ENCODE peak calls at places on chromosomes 1 and 21, in five cellular contexts. One of them, this sample, is unnamed.
A peak's percentile ranks its signal among the peaks of the same experiment; 100 is the strongest.

GRCh38 chr1:74197255-74197654 is 721 bp downstream of the LRRIQ3 start:
- DNase-seq in stomach: no peak
- DNase-seq in heart left ventricle: no peak
- DNase-seq in SK-N-SH: no peak
- DNase-seq in ovary: no peak
- DNase-seq in this sample: no peak

GRCh38 chr1:199243423-199244061 is 604.7 kb downstream of the PTPRC start:
- DNase-seq in SK-N-SH: peak; percentile 32
- DNase-seq in heart left ventricle: peak; percentile 55
- DNase-seq in stomach: peak; percentile 61
- DNase-seq in ovary: no peak
- DNase-seq in this sample: peak; percentile 69

GRCh38 chr1:3384407-3384806 is 70.1 kb upstream of the ARHGEF16 start:
- DNase-seq in heart left ventricle: no peak
- DNase-seq in stomach: no peak
- DNase-seq in ovary: no peak
- DNase-seq in SK-N-SH: no peak
- DNase-seq in this sample: no peak

GRCh38 chr21:31873696-31874599 is 1.1 kb downstream of the HUNK start:
- DNase-seq in SK-N-SH: peak; percentile 91
- DNase-seq in stomach: peak; percentile 51
- DNase-seq in ovary: no peak
- DNase-seq in heart left ventricle: peak; percentile 36
- DNase-seq in this sample: peak; percentile 83

GRCh38 chr1:116844775-116845174 is 64.9 kb upstream of the PTGFRN start:
- DNase-seq in stomach: no peak
- DNase-seq in ovary: no peak
- DNase-seq in heart left ventricle: no peak
- DNase-seq in SK-N-SH: no peak
- DNase-seq in this sample: no peak

GRCh38 chr1:46188295-46189030 is 9.8 kb downstream of the POMGNT1 start:
- DNase-seq in ovary: no peak
- DNase-seq in stomach: peak; percentile 61
- DNase-seq in heart left ventricle: no peak
- DNase-seq in SK-N-SH: no peak
- DNase-seq in this sample: no peak

GRCh38 chr1:216095400-216095799 is 327.8 kb downstream of the USH2A start:
- DNase-seq in SK-N-SH: no peak
- DNase-seq in heart left ventricle: no peak
- DNase-seq in ovary: no peak
- DNase-seq in stomach: no peak
- DNase-seq in this sample: no peak

GRCh38 chr1:156064615-156065014 is 3.7 kb downstream of the RAB25 start:
- DNase-seq in stomach: no peak
- DNase-seq in heart left ventricle: no peak
- DNase-seq in SK-N-SH: no peak
- DNase-seq in ovary: no peak
- DNase-seq in this sample: no peak

GRCh38 chr1:192602757-192603156 is 27.2 kb downstream of the RGS1 start:
- DNase-seq in ovary: no peak
- DNase-seq in heart left ventricle: no peak
- DNase-seq in SK-N-SH: no peak
- DNase-seq in stomach: no peak
- DNase-seq in this sample: no peak

GRCh38 chr21:43333301-43334062 is 93.4 kb downstream of the SIK1 start:
- DNase-seq in SK-N-SH: no peak
- DNase-seq in ovary: peak; percentile 49
- DNase-seq in heart left ventricle: peak; percentile 74
- DNase-seq in stomach: peak; percentile 64
- DNase-seq in this sample: peak; percentile 12

GRCh38 chr1:208132287-208132882 is 111.8 kb downstream of the PLXNA2 start:
- DNase-seq in heart left ventricle: peak; percentile 78
- DNase-seq in stomach: peak; percentile 91
- DNase-seq in SK-N-SH: peak; percentile 72
- DNase-seq in ovary: peak; percentile 62
- DNase-seq in this sample: peak; percentile 89

GRCh38 chr1:22140681-22141080 is 2.2 kb downstream of the WNT4 start:
- DNase-seq in heart left ventricle: no peak
- DNase-seq in SK-N-SH: no peak
- DNase-seq in ovary: peak; percentile 13
- DNase-seq in stomach: no peak
- DNase-seq in this sample: no peak

GRCh38 chr1:64038965-64039926 is 164.2 kb upstream of the UBE2U start:
- DNase-seq in SK-N-SH: peak; percentile 61
- DNase-seq in ovary: no peak
- DNase-seq in heart left ventricle: peak; percentile 37
- DNase-seq in stomach: peak; percentile 36
- DNase-seq in this sample: no peak

GRCh38 chr1:111139234-111139955 is 498 bp downstream of the DRAM2 start:
- DNase-seq in heart left ventricle: no peak
- DNase-seq in ovary: no peak
- DNase-seq in SK-N-SH: peak; percentile 66
- DNase-seq in stomach: peak; percentile 30
- DNase-seq in this sample: peak; percentile 53

GRCh38 chr1:204093421-204093717 is 20.5 kb downstream of the SOX13 start:
- DNase-seq in SK-N-SH: peak; percentile 66
- DNase-seq in ovary: no peak
- DNase-seq in heart left ventricle: no peak
- DNase-seq in stomach: peak; percentile 46
- DNase-seq in this sample: no peak

GRCh38 chr1:118940957-118941356 is 47.2 kb downstream of the TBX15 start:
- DNase-seq in stomach: no peak
- DNase-seq in heart left ventricle: no peak
- DNase-seq in SK-N-SH: no peak
- DNase-seq in ovary: no peak
- DNase-seq in this sample: no peak

GRCh38 chr1:223045164-223045957 is 97.7 kb downstream of the TLR5 start:
- DNase-seq in stomach: no peak
- DNase-seq in SK-N-SH: no peak
- DNase-seq in ovary: no peak
- DNase-seq in heart left ventricle: no peak
- DNase-seq in this sample: no peak

GRCh38 chr1:30969903-30970302 is 61.3 kb upstream of the SDC3 start:
- DNase-seq in ovary: no peak
- DNase-seq in heart left ventricle: no peak
- DNase-seq in SK-N-SH: no peak
- DNase-seq in stomach: no peak
- DNase-seq in this sample: no peak

GRCh38 chr1:160325252-160325651 is 17.8 kb downstream of the COPA start:
- DNase-seq in ovary: no peak
- DNase-seq in SK-N-SH: no peak
- DNase-seq in heart left ventricle: no peak
- DNase-seq in stomach: no peak
- DNase-seq in this sample: no peak

GRCh38 chr1:36142121-36142520 is 7.2 kb downstream of the TRAPPC3 start:
- DNase-seq in ovary: no peak
- DNase-seq in SK-N-SH: no peak
- DNase-seq in heart left ventricle: no peak
- DNase-seq in stomach: no peak
- DNase-seq in this sample: no peak

GRCh38 chr1:202615501-202616354 is 94.5 kb downstream of the SYT2 start:
- DNase-seq in SK-N-SH: peak; percentile 34
- DNase-seq in heart left ventricle: peak; percentile 55
- DNase-seq in ovary: no peak
- DNase-seq in stomach: no peak
- DNase-seq in this sample: no peak

GRCh38 chr1:225835752-225836151 is 25.8 kb downstream of the EPHX1 start:
- DNase-seq in ovary: peak; percentile 84
- DNase-seq in heart left ventricle: peak; percentile 69
- DNase-seq in SK-N-SH: no peak
- DNase-seq in stomach: peak; percentile 72
- DNase-seq in this sample: no peak

GRCh38 chr1:45033356-45033755 is 21.3 kb downstream of the UROD start:
- DNase-seq in ovary: no peak
- DNase-seq in SK-N-SH: no peak
- DNase-seq in stomach: no peak
- DNase-seq in heart left ventricle: no peak
- DNase-seq in this sample: no peak

DNA sequence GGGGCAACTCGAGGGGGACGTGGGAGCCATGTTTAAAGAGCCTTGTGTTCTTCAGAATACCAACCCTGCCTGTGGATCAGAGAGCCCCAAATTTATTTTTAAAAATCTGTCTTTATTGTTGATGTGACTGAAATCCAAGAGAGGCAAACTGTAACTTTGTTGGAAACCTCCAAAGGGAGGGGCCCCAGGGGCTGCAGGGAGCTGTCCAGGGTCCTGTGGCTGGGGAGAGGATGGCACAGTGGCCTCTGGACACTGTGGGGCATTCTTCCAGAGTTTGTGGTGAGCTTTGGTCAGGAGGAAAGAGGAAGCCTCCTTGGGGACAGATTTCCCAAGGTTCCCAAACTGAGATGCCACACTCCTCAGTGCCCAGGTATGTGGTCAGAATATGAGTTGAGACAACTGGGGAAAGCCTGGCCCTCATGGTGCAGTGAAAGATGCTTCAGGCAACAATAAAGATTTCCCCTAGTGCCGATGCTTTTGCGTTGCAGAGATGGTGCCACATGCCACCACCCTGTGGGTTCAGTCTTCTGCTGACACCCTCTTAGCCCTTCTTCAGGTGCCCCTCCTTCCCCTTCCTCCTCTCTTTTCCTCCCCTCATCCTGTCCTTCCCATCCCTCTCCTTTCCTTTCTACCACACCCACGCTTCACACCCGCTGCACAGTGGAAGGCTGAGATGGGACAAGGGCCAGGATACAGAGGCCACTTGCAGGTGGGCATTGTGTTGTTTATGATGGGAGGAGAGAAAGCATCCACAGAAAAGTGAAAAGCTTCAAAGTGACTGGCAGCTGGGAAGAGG is 122.1 kb downstream of the UCK2 start:
- DNase-seq in SK-N-SH: no peak
- DNase-seq in heart left ventricle: no peak
- DNase-seq in ovary: no peak
- DNase-seq in stomach: no peak
- DNase-seq in this sample: no peak
- TF ChIP-seq CTCF in SK-N-SH: no peak
- TF ChIP-seq CTCF in heart left ventricle: no peak
- TF ChIP-seq CTCF in ovary: no peak
- TF ChIP-seq CTCF in stomach: no peak
- TF ChIP-seq CTCF in this sample: no peak

GRCh38 chr1:32249831-32250525 is 1.1 kb upstream of the LCK start:
- DNase-seq in SK-N-SH: no peak
- DNase-seq in stomach: peak; percentile 52
- DNase-seq in ovary: peak; percentile 34
- DNase-seq in heart left ventricle: peak; percentile 78
- DNase-seq in this sample: no peak

GRCh38 chr1:32247452-32247851 is 430 bp downstream of the FAM167B start:
- DNase-seq in stomach: no peak
- DNase-seq in SK-N-SH: no peak
- DNase-seq in heart left ventricle: no peak
- DNase-seq in ovary: peak; percentile 31
- DNase-seq in this sample: no peak

GRCh38 chr1:32247983-32248889 is 1.2 kb downstream of the FAM167B start:
- DNase-seq in ovary: peak; percentile 82
- DNase-seq in SK-N-SH: peak; percentile 91
- DNase-seq in stomach: peak; percentile 92
- DNase-seq in heart left ventricle: peak; percentile 88
- DNase-seq in this sample: peak; percentile 90

GRCh38 chr1:32250893-32251716 is at the start of gene LCK:
- DNase-seq in heart left ventricle: no peak
- DNase-seq in SK-N-SH: no peak
- DNase-seq in ovary: no peak
- DNase-seq in stomach: no peak
- DNase-seq in this sample: peak; percentile 26

DNA sequence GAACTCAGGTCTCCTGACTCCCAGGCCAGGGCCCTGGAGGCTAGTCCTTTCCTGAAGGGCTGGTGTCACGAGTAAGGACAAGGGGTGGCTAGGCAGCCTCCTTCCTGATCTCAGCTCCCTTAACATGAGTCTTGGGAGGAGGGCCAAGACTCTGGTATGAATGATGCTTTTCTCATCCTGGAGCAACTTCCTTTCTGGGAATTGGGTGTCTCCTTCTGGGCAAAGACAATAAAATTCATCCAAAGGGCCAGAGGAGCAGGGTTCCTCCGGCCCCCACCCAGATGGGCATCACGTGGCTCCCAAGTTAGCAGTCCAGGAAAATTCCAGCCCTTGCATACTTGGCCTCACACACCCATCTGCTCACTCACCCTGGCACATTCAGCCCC is at the start of gene FAM167B:
- DNase-seq in heart left ventricle: peak; percentile 74
- DNase-seq in ovary: no peak
- DNase-seq in stomach: no peak
- DNase-seq in SK-N-SH: no peak
- DNase-seq in this sample: no peak
- TF ChIP-seq CTCF in heart left ventricle: no peak
- TF ChIP-seq CTCF in ovary: no peak
- TF ChIP-seq CTCF in stomach: no peak
- TF ChIP-seq CTCF in SK-N-SH: no peak
- TF ChIP-seq CTCF in this sample: no peak

DNA sequence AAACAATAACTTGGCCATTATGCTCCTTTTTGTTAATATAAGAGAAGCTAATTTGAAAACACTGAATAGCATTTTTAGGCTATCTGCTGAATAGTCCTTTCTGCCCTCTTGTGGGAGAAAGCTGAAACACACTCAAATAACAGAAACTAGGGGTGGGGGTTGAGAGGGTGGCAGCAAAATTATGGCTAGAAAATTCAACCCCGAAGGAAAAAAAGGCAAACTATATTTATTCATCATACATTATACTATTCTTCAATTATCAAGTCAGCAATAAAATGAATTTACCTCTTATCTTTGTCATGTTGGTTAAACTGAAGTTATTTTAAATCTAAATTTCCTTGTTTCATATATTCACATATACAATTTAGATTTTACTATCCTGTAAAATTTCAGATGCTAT is 255.9 kb downstream of the FAF1 start:
- DNase-seq in ovary: no peak
- DNase-seq in heart left ventricle: no peak
- DNase-seq in stomach: no peak
- DNase-seq in SK-N-SH: peak; percentile 64
- DNase-seq in this sample: no peak
- TF ChIP-seq CTCF in ovary: peak; percentile 42
- TF ChIP-seq CTCF in heart left ventricle: peak; percentile 75
- TF ChIP-seq CTCF in stomach: peak; percentile 36
- TF ChIP-seq CTCF in SK-N-SH: peak; percentile 87
- TF ChIP-seq CTCF in this sample: peak; percentile 85

GRCh38 chr1:182910143-182910542 is 42.8 kb downstream of the SHCBP1L start:
- DNase-seq in heart left ventricle: no peak
- DNase-seq in ovary: no peak
- DNase-seq in SK-N-SH: peak; percentile 32
- DNase-seq in stomach: no peak
- DNase-seq in this sample: no peak
- TF ChIP-seq CTCF in heart left ventricle: no peak
- TF ChIP-seq CTCF in ovary: no peak
- TF ChIP-seq CTCF in SK-N-SH: no peak
- TF ChIP-seq CTCF in stomach: no peak
- TF ChIP-seq CTCF in this sample: no peak

This sample was measured in glutamatergic neuron.